ENCODE peak calls at places on chromosomes 1 and 21, in six cellular contexts. Q, W, N, C, R and Y are unnamed samples.
A peak's percentile ranks its signal among the peaks of the same experiment; 100 is the strongest.

GRCh38 chr1:53303175-53303574 is 24.7 kb downstream of the LRP8 start:
- DNase-seq in C (no peak), W (no peak), N (no peak), Q (no peak), R (no peak), Y (no peak)

GRCh38 chr1:119631433-119632102 is 16.5 kb downstream of the ZNF697 start:
- DNase-seq in W (peak; percentile 96), R (no peak), N (no peak), C (peak; percentile 63), Q (no peak), Y (no peak)

GRCh38 chr1:1068374-1069060 is 5.6 kb downstream of the RNF223 start:
- DNase-seq in W (no peak), N (no peak), C (peak; percentile 91), Q (peak; percentile 68), R (peak; percentile 50), Y (no peak)

GRCh38 chr1:108584320-108584968 is 24.5 kb downstream of the EEIG2 start:
- DNase-seq in N (no peak), R (no peak), Q (peak; percentile 8), W (no peak), C (no peak), Y (peak; percentile 45)

GRCh38 chr1:67674260-67675011 is 10.6 kb upstream of the GADD45A start:
- DNase-seq in N (no peak), C (peak; percentile 46), R (peak; percentile 71), Q (peak; percentile 77), W (peak; percentile 75), Y (peak; percentile 43)

GRCh38 chr1:160030657-160031367 is 978 bp downstream of the PIGM start:
- DNase-seq in Q (peak; percentile 25), R (peak; percentile 24), W (peak; percentile 37), C (peak; percentile 16), N (no peak), Y (no peak)

GRCh38 chr21:34195365-34195764 is 122.0 kb downstream of the MRPS6 start:
- DNase-seq in W (no peak), C (no peak), R (no peak), N (no peak), Q (no peak), Y (no peak)

GRCh38 chr1:161020573-161021167 is at the start of gene F11R:
- DNase-seq in R (peak; percentile 71), N (no peak), W (peak; percentile 41), Q (no peak), C (peak; percentile 90), Y (no peak)

GRCh38 chr21:46092026-46092764 is 5.7 kb upstream of the COL6A2 start:
- DNase-seq in R (no peak), W (no peak), Q (no peak), N (no peak), C (peak; percentile 62), Y (no peak)

GRCh38 chr1:209490013-209490412 is 93.5 kb upstream of the CAMK1G start:
- DNase-seq in C (peak; percentile 22), W (peak; percentile 18), Q (no peak), N (no peak), R (no peak), Y (no peak)

GRCh38 chr1:220884109-220884980 is 5.1 kb downstream of the HLX start:
- DNase-seq in N (no peak), Q (no peak), W (no peak), R (no peak), C (peak; percentile 70), Y (no peak)

GRCh38 chr21:35565204-35565611 is 495.1 kb downstream of the SETD4 start:
- DNase-seq in Q (no peak), N (no peak), R (no peak), W (no peak), C (peak; percentile 72), Y (no peak)

GRCh38 chr1:179933219-179933618 is 21.4 kb upstream of the CEP350 start:
- DNase-seq in N (no peak), C (no peak), W (no peak), R (no peak), Q (no peak), Y (no peak)

GRCh38 chr1:62336638-62337534 is 17.7 kb upstream of the KANK4 start:
- DNase-seq in N (no peak), R (no peak), Q (no peak), C (no peak), W (no peak), Y (no peak)

GRCh38 chr1:224757508-224757907 is 141.4 kb downstream of the CNIH3 start:
- DNase-seq in R (no peak), C (no peak), N (no peak), W (no peak), Q (no peak), Y (no peak)

GRCh38 chr1:3000671-3001470 is 20.4 kb upstream of the ACTRT2 start:
- DNase-seq in W (no peak), R (no peak), C (no peak), N (no peak), Q (no peak), Y (no peak)

GRCh38 chr21:36450511-36450910 is 29.4 kb downstream of the CLDN14 start:
- DNase-seq in W (no peak), N (no peak), C (no peak), R (no peak), Q (no peak), Y (no peak)

GRCh38 chr1:54273837-54274192 is 73.8 kb downstream of the MRPL37 start:
- DNase-seq in W (peak; percentile 60), C (peak; percentile 38), N (no peak), Q (no peak), R (no peak), Y (no peak)

GRCh38 chr1:108575241-108575850 is 15.4 kb downstream of the EEIG2 start:
- DNase-seq in W (no peak), N (no peak), C (no peak), R (no peak), Q (no peak), Y (no peak)

GRCh38 chr1:40450491-40451237 is 388 bp downstream of the ZFP69B start:
- DNase-seq in C (peak; percentile 37), R (no peak), W (peak; percentile 43), N (no peak), Q (peak; percentile 69), Y (peak; percentile 81)

GRCh38 chr1:216047821-216048220 is 375.4 kb downstream of the USH2A start:
- DNase-seq in N (no peak), R (no peak), C (no peak), Q (no peak), W (no peak), Y (no peak)

GRCh38 chr1:27598902-27599528 is 4.9 kb downstream of the AHDC1 start:
- DNase-seq in C (peak; percentile 91), N (no peak), W (no peak), R (no peak), Q (peak; percentile 45), Y (peak; percentile 47)

DNA sequence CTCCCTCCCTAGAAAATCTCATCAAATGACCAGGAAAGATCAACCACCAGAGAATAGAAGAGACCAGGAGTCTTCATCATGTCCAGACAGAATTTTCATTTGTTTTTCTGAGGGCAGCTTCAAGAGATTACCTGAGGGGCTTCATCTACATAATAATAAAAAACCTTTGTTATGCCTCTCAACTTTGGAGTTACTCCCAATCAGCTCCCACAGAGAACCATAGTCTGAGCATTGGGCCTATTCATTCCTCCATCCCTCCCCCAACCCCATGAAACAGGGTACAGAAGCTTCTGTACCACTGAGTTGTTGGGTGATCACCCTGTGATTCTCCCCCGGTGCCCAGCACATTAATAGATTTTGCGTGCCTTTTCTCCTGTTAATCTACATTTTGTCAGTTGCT is 53.3 kb upstream of the PRRC2C start:
- DNase-seq in N (no peak), Q (no peak), C (no peak), R (no peak), W (no peak), Y (no peak)
- H3K4me3 ChIP-seq in N (no peak overlapping the region), Q (no peak overlapping the region), C (no peak overlapping the region), R (no peak overlapping the region), W (no peak overlapping the region), Y (no peak overlapping the region)

GRCh38 chr1:226253933-226254332 is 30.5 kb downstream of the MIXL1 start:
- DNase-seq in R (no peak), W (no peak), N (no peak), C (no peak), Q (no peak), Y (no peak)

GRCh38 chr1:226250511-226250910 is 27.0 kb downstream of the MIXL1 start:
- DNase-seq in R (no peak), N (no peak), Q (no peak), W (no peak), C (no peak), Y (peak; percentile 92)

GRCh38 chr1:226255380-226255779 is 31.9 kb downstream of the MIXL1 start:
- DNase-seq in W (no peak), R (no peak), C (no peak), N (no peak), Q (no peak), Y (no peak)
- H2AFZ ChIP-seq in W (no peak overlapping the region), R (no peak overlapping the region), C (no peak overlapping the region), N (no peak overlapping the region), Q (no peak overlapping the region), Y (peak overlapping the region; percentile 11)

GRCh38 chr1:114043046-114043445 is 63.8 kb downstream of the OLFML3 start:
- DNase-seq in C (no peak), R (no peak), N (no peak), W (no peak), Q (no peak), Y (no peak)
- H3K9me2 ChIP-seq in C (no peaks in the 10 kb centered on the region), R (no peaks in the 10 kb centered on the region), N (no peaks in the 10 kb centered on the region), W (no peaks in the 10 kb centered on the region), Q (no peaks in the 10 kb centered on the region), Y (no peaks in the 10 kb centered on the region)

DNA sequence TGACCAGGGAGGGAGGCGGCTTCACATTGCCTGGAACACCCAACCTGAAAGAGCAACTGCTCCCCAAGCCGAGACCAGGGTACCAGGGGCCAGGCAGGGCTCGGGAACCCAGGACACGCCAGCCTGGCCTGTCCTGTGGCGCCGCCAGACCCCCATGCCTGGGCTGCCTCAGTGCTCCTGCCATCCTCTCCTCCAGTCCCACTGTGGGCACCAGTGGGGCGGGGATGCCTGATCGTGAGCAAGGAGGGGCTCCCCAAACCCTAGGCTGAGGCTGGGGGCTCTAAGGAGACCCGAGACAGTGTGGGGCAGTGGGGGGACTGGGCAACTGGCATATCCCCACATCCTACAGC is 45.1 kb downstream of the WNT9A start:
- DNase-seq in N (no peak), C (no peak), Q (no peak), R (no peak), W (no peak), Y (no peak)
- H3K4me3 ChIP-seq in N (no peak overlapping the region), C (no peak overlapping the region), Q (no peak overlapping the region), R (no peak overlapping the region), W (no peak overlapping the region), Y (no peak overlapping the region)

GRCh38 chr1:94096797-94097549 is 24.0 kb downstream of the ABCA4 start:
- DNase-seq in C (peak; percentile 55), N (no peak), R (no peak), W (no peak), Q (no peak), Y (no peak)

GRCh38 chr1:94093996-94094395 is 27.0 kb downstream of the ABCA4 start:
- DNase-seq in C (no peak), W (no peak), Q (no peak), N (no peak), R (no peak), Y (no peak)

GRCh38 chr1:94094466-94095111 is 26.4 kb downstream of the ABCA4 start:
- DNase-seq in C (peak; percentile 47), R (no peak), Q (no peak), N (no peak), W (no peak), Y (no peak)

GRCh38 chr1:94095744-94096469 is 25.0 kb downstream of the ABCA4 start:
- DNase-seq in C (no peak), R (no peak), N (no peak), Q (no peak), W (no peak), Y (no peak)

GRCh38 chr1:94095112-94095637 is 25.8 kb downstream of the ABCA4 start:
- DNase-seq in R (no peak), Q (no peak), C (peak; percentile 70), W (no peak), N (no peak), Y (no peak)
- H2AFZ ChIP-seq in R (no peak overlapping the region), Q (no peak overlapping the region), C (no peak overlapping the region), W (no peak overlapping the region), N (no peak overlapping the region), Y (no peak overlapping the region)